ENCODE peak calls at places on chromosomes 1 and 21, in seven cellular contexts. R, E, T, U, Z, S and H are unnamed samples.

GRCh38 chr1:16212251-16212961 is at the start of gene ARHGEF19:
- DNase-seq in R (no peak), E (peak), T (no peak), U (no peak), Z (no peak), S (no peak), H (no peak)

GRCh38 chr1:225906467-225906866 is 17.5 kb upstream of the LEFTY1 start:
- DNase-seq in R (no peak), E (no peak), T (no peak), U (no peak), Z (no peak), S (no peak), H (no peak)

GRCh38 chr1:218347713-218348627 is 2.8 kb downstream of the TGFB2 start:
- DNase-seq in R (no peak), E (no peak), T (no peak), U (no peak), Z (no peak), S (no peak), H (no peak)

GRCh38 chr21:39927304-39927886 is 60.2 kb downstream of the PCP4 start:
- DNase-seq in R (no peak), E (no peak), T (no peak), U (no peak), Z (no peak), S (no peak), H (no peak)

GRCh38 chr1:119448112-119448511 is 33.2 kb downstream of the HSD3B2 start:
- DNase-seq in R (no peak), E (no peak), T (no peak), U (no peak), Z (no peak), S (no peak), H (no peak)

GRCh38 chr1:109997204-109997866 is 12.8 kb downstream of the AHCYL1 start:
- DNase-seq in R (no peak), E (no peak), T (no peak), U (no peak), Z (no peak), S (no peak), H (no peak)

GRCh38 chr1:240539700-240540414 is 72.1 kb downstream of the GREM2 start:
- DNase-seq in R (no peak), E (no peak), T (no peak), U (no peak), Z (no peak), S (no peak), H (no peak)

GRCh38 chr1:62676606-62677356 is 11.4 kb downstream of the DOCK7 start:
- DNase-seq in R (no peak), E (no peak), T (no peak), U (no peak), Z (no peak), S (no peak), H (no peak)

GRCh38 chr1:9766759-9767442 is 56.9 kb downstream of the CLSTN1 start:
- DNase-seq in R (no peak), E (no peak), T (no peak), U (no peak), Z (no peak), S (no peak), H (no peak)

GRCh38 chr1:33623811-33624210 is 151.4 kb downstream of the ZSCAN20 start:
- DNase-seq in R (no peak), E (no peak), T (no peak), U (no peak), Z (no peak), S (no peak), H (no peak)

GRCh38 chr1:203522237-203522636 is 28.3 kb downstream of the OPTC start:
- DNase-seq in R (no peak), E (peak), T (no peak), U (no peak), Z (no peak), S (no peak), H (no peak)

GRCh38 chr1:23367451-23367790 is 2.2 kb downstream of the ZNF436 start:
- DNase-seq in R (no peak), E (no peak), T (no peak), U (peak), Z (no peak), S (no peak), H (no peak)

GRCh38 chr1:1150100-1150499 is 23.6 kb upstream of the TTLL10 start:
- DNase-seq in R (no peak), E (no peak), T (no peak), U (no peak), Z (no peak), S (no peak), H (no peak)

GRCh38 chr1:243513726-243514491 is 258.1 kb downstream of the SDCCAG8 start:
- DNase-seq in R (no peak), E (no peak), T (no peak), U (no peak), Z (no peak), S (no peak), H (no peak)

GRCh38 chr1:40857737-40858136 is 4.4 kb downstream of the CITED4 start:
- DNase-seq in R (no peak), E (peak), T (no peak), U (no peak), Z (no peak), S (no peak), H (no peak)

GRCh38 chr1:174072546-174072945 is 50.4 kb upstream of the RC3H1 start:
- DNase-seq in R (no peak), E (no peak), T (no peak), U (no peak), Z (no peak), S (no peak), H (no peak)

GRCh38 chr1:53183277-53183990 is 13.2 kb upstream of the CPT2 start:
- DNase-seq in R (no peak), E (no peak), T (no peak), U (no peak), Z (no peak), S (peak), H (no peak)

GRCh38 chr1:223363856-223364684 is at the start of gene SUSD4:
- DNase-seq in R (peak), E (peak), T (peak), U (peak), Z (peak), S (no peak), H (peak)